ENCODE peak calls at places on chromosomes 16 and 17, in six cellular contexts. P, V, S, Q, N and A are unnamed samples.

GRCh38 chr17:31390426-31390747 is 1.1 kb upstream of the RAB11FIP4 start:
- DNase-seq in Q (no peak), N (no peak), V (no peak), S (no peak), P (no peak), A (no peak)

GRCh38 chr17:27489045-27489715 is 32.9 kb downstream of the KSR1 start:
- DNase-seq in P (peak), V (peak), S (no peak), Q (peak), N (no peak), A (peak)

GRCh38 chr16:80480664-80481063 is 60.1 kb upstream of the DYNLRB2 start:
- DNase-seq in P (no peak), N (no peak), V (no peak), S (no peak), Q (no peak), A (no peak)

GRCh38 chr16:27304881-27305280 is 8.9 kb upstream of the IL4R start:
- DNase-seq in N (no peak), P (no peak), V (no peak), S (no peak), Q (no peak), A (no peak)

GRCh38 chr17:59353106-59353854 is 21.8 kb downstream of the YPEL2 start:
- DNase-seq in Q (no peak), S (no peak), P (no peak), V (no peak), N (no peak), A (no peak)

GRCh38 chr17:43591750-43592562 is 45.8 kb upstream of the ETV4 start:
- DNase-seq in Q (no peak), N (no peak), S (no peak), P (peak), V (peak), A (no peak)

GRCh38 chr17:15038656-15039055 is 226.5 kb downstream of the PMP22 start:
- DNase-seq in V (no peak), N (no peak), P (no peak), S (no peak), Q (no peak), A (peak)

GRCh38 chr16:14405611-14406537 is 224.2 kb downstream of the PARN start:
- DNase-seq in P (no peak), S (peak), Q (peak), N (peak), V (peak), A (no peak)

GRCh38 chr16:65500007-65500406 is 378.1 kb upstream of the CDH11 start:
- DNase-seq in Q (no peak), N (no peak), S (no peak), V (no peak), P (no peak), A (no peak)

GRCh38 chr17:44205962-44206824 is 6.5 kb upstream of the ATXN7L3 start:
- DNase-seq in N (peak), S (no peak), V (no peak), Q (peak), P (no peak), A (no peak)

GRCh38 chr16:69311533-69312388 is 611 bp downstream of the VPS4A start:
- DNase-seq in N (peak), V (no peak), P (no peak), S (peak), Q (peak), A (no peak)

GRCh38 chr17:78912082-78912481 is 9.1 kb upstream of the CEP295NL start:
- DNase-seq in N (no peak), V (no peak), S (no peak), Q (no peak), P (no peak), A (no peak)

GRCh38 chr17:45995617-45996270 is 3.3 kb upstream of the STH start:
- DNase-seq in P (no peak), Q (no peak), V (no peak), N (peak), S (no peak), A (no peak)

GRCh38 chr16:23302045-23302956 is at the start of gene SCNN1B:
- DNase-seq in S (no peak), V (peak), N (peak), P (no peak), Q (no peak), A (no peak)
- H3K4me3 ChIP-seq in S (no peak), V (peak), N (peak), P (peak), Q (peak), A (no peak)

GRCh38 chr16:10940501-10941079 is 1.7 kb downstream of the DEXI start:
- DNase-seq in N (no peak), Q (no peak), V (no peak), S (peak), P (no peak), A (no peak)

GRCh38 chr16:10938321-10938720 is 3.9 kb downstream of the DEXI start:
- DNase-seq in P (no peak), N (no peak), S (no peak), V (no peak), Q (no peak), A (no peak)

GRCh38 chr16:10941127-10941933 is 938 bp downstream of the DEXI start:
- DNase-seq in V (no peak), S (no peak), Q (no peak), N (no peak), P (no peak), A (no peak)

GRCh38 chr16:10938844-10939648 is 3.2 kb downstream of the DEXI start:
- DNase-seq in N (no peak), S (no peak), V (no peak), P (no peak), Q (no peak), A (no peak)

DNA sequence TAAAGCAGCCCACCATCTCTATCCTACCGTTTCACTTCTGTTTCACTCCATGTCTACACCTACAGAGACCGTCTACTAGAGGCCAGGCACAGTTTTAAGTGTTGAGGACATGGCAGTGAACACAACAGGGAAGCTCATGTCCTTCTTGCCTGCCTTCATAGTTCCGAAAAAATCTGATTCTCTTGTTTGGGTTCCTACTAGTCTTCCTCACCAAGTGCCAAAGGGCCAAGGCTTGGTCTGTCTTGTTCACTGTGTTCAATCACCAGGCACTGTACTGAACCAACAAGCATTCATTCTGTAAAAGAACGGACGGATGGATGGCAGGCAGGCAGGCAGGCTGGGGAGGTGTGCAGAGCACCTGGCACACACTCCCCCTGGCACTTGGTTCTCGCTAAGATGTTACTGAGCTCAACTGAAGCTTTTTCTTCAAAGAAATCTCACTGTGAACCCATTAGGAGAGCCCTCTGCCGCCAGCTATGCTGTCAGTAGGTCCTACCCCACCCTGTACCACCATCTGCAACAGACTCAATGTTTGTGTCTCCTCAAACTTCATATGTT is 2.5 kb downstream of the DEXI start:
- DNase-seq in V (no peak), Q (no peak), N (no peak), P (no peak), S (no peak), A (no peak)
- H3K4me3 ChIP-seq in V (peak), Q (no peak), N (no peak), P (peak), S (peak), A (peak)

GRCh38 chr16:75483222-75483621 is 12.0 kb downstream of the CHST6 start:
- DNase-seq in V (no peak), Q (no peak), N (no peak), P (no peak), S (no peak), A (no peak)

GRCh38 chr16:75479421-75479990 is 15.0 kb upstream of the TMEM170A start:
- DNase-seq in S (no peak), N (no peak), P (no peak), Q (no peak), V (no peak), A (no peak)

GRCh38 chr16:75485230-75486013 is 9.8 kb downstream of the CHST6 start:
- DNase-seq in P (no peak), Q (no peak), V (no peak), N (peak), S (peak), A (no peak)

GRCh38 chr16:75481475-75481874 is 13.8 kb downstream of the CHST6 start:
- DNase-seq in S (no peak), Q (peak), V (no peak), P (no peak), N (no peak), A (no peak)

GRCh38 chr16:75482434-75483205 is 12.6 kb downstream of the CHST6 start:
- DNase-seq in V (no peak), N (peak), P (no peak), Q (no peak), S (no peak), A (no peak)
- H3K4me3 ChIP-seq in V (no peak), N (no peak), P (no peak), Q (no peak), S (no peak), A (no peak)

GRCh38 chr16:2121853-2122252 is 13.8 kb downstream of the PKD1 start:
- DNase-seq in N (peak), V (peak), Q (no peak), P (no peak), S (no peak), A (no peak)
- H3K4me3 ChIP-seq in N (no peak), V (peak), Q (no peak), P (no peak), S (no peak), A (no peak)

DNA sequence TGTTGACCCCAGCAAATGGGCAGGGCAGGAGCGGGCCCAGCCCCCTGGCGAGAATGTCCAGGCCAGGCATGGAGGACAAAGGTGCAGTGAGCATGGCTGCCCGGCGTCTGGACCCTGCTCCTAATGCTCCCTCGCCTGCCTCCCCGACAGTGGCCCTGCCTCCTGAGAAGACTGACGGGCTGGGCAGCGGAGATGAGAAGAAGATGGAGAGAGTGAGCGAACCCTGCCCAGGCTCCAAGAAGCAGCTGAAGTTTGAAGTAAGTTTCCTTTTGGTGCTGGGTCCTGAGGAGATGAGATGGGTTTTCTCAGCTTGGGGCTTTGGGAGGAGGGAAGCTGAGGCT is 59.7 kb downstream of the SNX20 start:
- DNase-seq in S (no peak), P (no peak), V (no peak), N (peak), Q (no peak), A (no peak)
- H3K4me3 ChIP-seq in S (no peak), P (no peak), V (no peak), N (no peak), Q (no peak), A (no peak)